ENCODE peak calls at places on chromosome 10, in five cellular contexts. S, A, T, X and G are unnamed samples.

GRCh38 chr10:132790470-132790869 is 4.5 kb upstream of the NKX6-2 start:
- DNase-seq in S (no peak), A (no peak), T (no peak), X (no peak), G (no peak)

GRCh38 chr10:122658356-122659049 is 41.1 kb downstream of the C10orf120 start:
- DNase-seq in S (no peak), A (no peak), T (no peak), X (no peak), G (no peak)

GRCh38 chr10:132696204-132696603 is 89.7 kb downstream of the NKX6-2 start:
- DNase-seq in S (no peak), A (no peak), T (no peak), X (no peak), G (no peak)

GRCh38 chr10:119409906-119410305 is 132.6 kb downstream of the RGS10 start:
- DNase-seq in S (no peak), A (no peak), T (no peak), X (no peak), G (no peak)

GRCh38 chr10:43815486-43815885 is 166.8 kb upstream of the ZNF32 start:
- DNase-seq in S (no peak), A (no peak), T (no peak), X (no peak), G (no peak)

GRCh38 chr10:61271127-61271780 is 181.9 kb downstream of the TMEM26 start:
- DNase-seq in S (peak), A (no peak), T (no peak), X (no peak), G (no peak)

GRCh38 chr10:102153093-102153620 is 968 bp downstream of the NOLC1 start:
- DNase-seq in S (peak), A (no peak), T (no peak), X (no peak), G (no peak)

GRCh38 chr10:634256-634655 is 55.2 kb downstream of the DIP2C start:
- DNase-seq in S (no peak), A (no peak), T (no peak), X (no peak), G (no peak)

GRCh38 chr10:14144491-14144890 is 186.2 kb downstream of the FRMD4A start:
- DNase-seq in S (no peak), A (no peak), T (no peak), X (peak), G (no peak)

GRCh38 chr10:18793951-18794350 is 134.7 kb downstream of the ARL5B start:
- DNase-seq in S (peak), A (no peak), T (no peak), X (no peak), G (peak)

GRCh38 chr10:113128450-113129105 is 178.5 kb downstream of the TCF7L2 start:
- DNase-seq in S (no peak), A (no peak), T (no peak), X (no peak), G (no peak)

GRCh38 chr10:79185796-79186374 is 117.1 kb downstream of the ZMIZ1 start:
- DNase-seq in S (no peak), A (no peak), T (no peak), X (no peak), G (no peak)

GRCh38 chr10:74921744-74922143 is 95.3 kb downstream of the KAT6B start:
- DNase-seq in S (peak), A (no peak), T (peak), X (no peak), G (no peak)

GRCh38 chr10:71999360-72000072 is 35.3 kb downstream of the CHST3 start:
- DNase-seq in S (peak), A (peak), T (no peak), X (peak), G (no peak)

GRCh38 chr10:86253171-86254072 is 113.2 kb downstream of the GRID1 start:
- DNase-seq in S (no peak), A (peak), T (peak), X (no peak), G (no peak)

GRCh38 chr10:21534611-21535493 is 820 bp downstream of the MLLT10 start:
- DNase-seq in S (peak), A (peak), T (peak), X (peak), G (peak)

GRCh38 chr10:76202777-76203176 is 771.4 kb downstream of the LRMDA start:
- DNase-seq in S (peak), A (no peak), T (no peak), X (no peak), G (no peak)

GRCh38 chr10:117996709-117997108 is 50.0 kb downstream of the RAB11FIP2 start:
- DNase-seq in S (no peak), A (no peak), T (no peak), X (no peak), G (no peak)

GRCh38 chr10:124676416-124677062 is 67.6 kb downstream of the FAM53B start:
- DNase-seq in S (no peak), A (no peak), T (no peak), X (no peak), G (no peak)

GRCh38 chr10:48309711-48310226 is 3.3 kb downstream of the MAPK8 start:
- DNase-seq in S (peak), A (no peak), T (no peak), X (no peak), G (no peak)

GRCh38 chr10:104433611-104434010 is 80.0 kb downstream of the CFAP58 start:
- DNase-seq in S (no peak), A (no peak), T (no peak), X (no peak), G (no peak)

GRCh38 chr10:73263948-73264347 is 11.5 kb upstream of the MRPS16 start:
- DNase-seq in S (peak), A (no peak), T (no peak), X (no peak), G (no peak)

GRCh38 chr10:34816067-34817002 is 1.2 kb upstream of the PARD3 start:
- DNase-seq in S (peak), A (no peak), T (no peak), X (no peak), G (no peak)

GRCh38 chr10:37754538-37755323 is 102.7 kb downstream of the ZNF248 start:
- DNase-seq in S (peak), A (no peak), T (peak), X (no peak), G (no peak)

GRCh38 chr10:623039-623438 is 66.4 kb downstream of the DIP2C start:
- DNase-seq in S (no peak), A (no peak), T (no peak), X (no peak), G (no peak)

GRCh38 chr10:60413306-60414012 is 23.8 kb upstream of the ANK3 start:
- DNase-seq in S (no peak), A (no peak), T (no peak), X (no peak), G (no peak)

GRCh38 chr10:29141761-29142160 is 147.1 kb upstream of the LYZL1 start:
- DNase-seq in S (peak), A (no peak), T (no peak), X (no peak), G (no peak)

GRCh38 chr10:97991875-97992274 is 38.5 kb downstream of the CRTAC1 start:
- DNase-seq in S (peak), A (no peak), T (no peak), X (no peak), G (no peak)

GRCh38 chr10:121112618-121113384 is 261.6 kb downstream of the WDR11 start:
- DNase-seq in S (no peak), A (no peak), T (no peak), X (no peak), G (no peak)

GRCh38 chr10:126111562-126111961 is 215.2 kb downstream of the FANK1 start:
- DNase-seq in S (no peak), A (no peak), T (no peak), X (no peak), G (no peak)

GRCh38 chr10:126570631-126571170 is 99.8 kb downstream of the C10orf90 start:
- DNase-seq in S (peak), A (no peak), T (no peak), X (no peak), G (no peak)

GRCh38 chr10:129280103-129280502 is 186.9 kb upstream of the MGMT start:
- DNase-seq in S (no peak), A (no peak), T (no peak), X (no peak), G (no peak)

GRCh38 chr10:88918506-88918905 is 34.1 kb downstream of the ACTA2 start:
- DNase-seq in S (no peak), A (no peak), T (no peak), X (no peak), G (no peak)